ENCODE peak calls at places on chromosomes 2 and 18, in ten cellular contexts. Q is HTR-8/SVneo; Y is H9; W is tibial nerve; I is stimulated activated CD8-positive, alpha-beta memory T cell treated with anti-CD3 and anti-CD28 coated beads, Interleukin-12 subunit alpha, Interleukin-12 subunit beta, amount 100 ng/mL, for 4 hours; L is MV-4-11; B is NCI-H460; D is AG04450; A is GM04504; C is fibroblast of the aortic adventitia. S is an unnamed sample.

GRCh38 chr2:239732666-239733010 is 292.5 kb downstream of the NDUFA10 start:
- DNase-seq in D (no peak), L (no peak), Y (no peak), Q (no peak), W (no peak), B (no peak), A (no peak), I (no peak), C (no peak), S (no peak)

GRCh38 chr18:3036108-3036507 is 23.2 kb upstream of the LPIN2 start:
- DNase-seq in B (no peak), Y (no peak), L (no peak), A (no peak), C (no peak), W (no peak), D (no peak), Q (no peak), I (no peak), S (no peak)

GRCh38 chr2:95007822-95008221 is 17.7 kb upstream of the MAL start:
- DNase-seq in B (no peak), A (no peak), I (no peak), L (no peak), Y (no peak), C (no peak), Q (no peak), W (no peak), D (no peak), S (no peak)

GRCh38 chr2:119820275-119820674 is 60.6 kb downstream of the PTPN4 start:
- DNase-seq in D (no peak), L (no peak), Y (no peak), Q (peak; percentile 75), B (peak; percentile 12), W (no peak), C (peak; percentile 88), I (no peak), A (peak; percentile 76), S (peak; percentile 30)

GRCh38 chr2:239144713-239144999 is 256.2 kb downstream of the HDAC4 start:
- DNase-seq in W (no peak), D (no peak), Q (no peak), Y (no peak), A (no peak), C (no peak), B (no peak), L (no peak), I (no peak), S (no peak)

GRCh38 chr2:19575618-19576017 is 217.2 kb upstream of the OSR1 start:
- DNase-seq in Q (no peak), L (no peak), Y (no peak), D (no peak), C (peak; percentile 71), A (no peak), B (no peak), I (no peak), W (no peak), S (peak; percentile 63)

GRCh38 chr18:50847192-50847591 is 27.4 kb upstream of the MRO start:
- DNase-seq in C (peak; percentile 85), Y (no peak), L (no peak), Q (no peak), I (no peak), A (no peak), W (no peak), B (no peak), D (no peak), S (no peak)

GRCh38 chr2:187390891-187391290 is 57.2 kb downstream of the CALCRL start:
- DNase-seq in D (peak; percentile 32), W (no peak), A (peak; percentile 50), I (no peak), Y (no peak), B (peak; percentile 82), L (no peak), C (peak; percentile 77), Q (peak; percentile 14), S (peak; percentile 56)

GRCh38 chr18:58528011-58528367 is 100.9 kb downstream of the ALPK2 start:
- DNase-seq in B (no peak), A (no peak), L (no peak), C (peak; percentile 67), I (no peak), W (no peak), Q (no peak), D (no peak), Y (no peak), S (no peak)

GRCh38 chr18:49023938-49024341 is 73.2 kb upstream of the SMAD7 start:
- DNase-seq in W (no peak), L (no peak), A (no peak), Q (no peak), I (no peak), B (no peak), D (no peak), Y (peak; percentile 22), C (no peak), S (no peak)

GRCh38 chr2:84805250-84805917 is 75.5 kb downstream of the TRABD2A start:
- DNase-seq in L (no peak), D (no peak), Q (no peak), A (no peak), B (no peak), C (peak; percentile 51), Y (no peak), I (no peak), W (no peak), S (peak; percentile 41)

GRCh38 chr18:10748641-10749040 is 222.8 kb downstream of the NAPG start:
- DNase-seq in Q (no peak), A (no peak), D (no peak), I (no peak), Y (no peak), L (no peak), W (no peak), B (no peak), C (peak; percentile 53), S (peak; percentile 32)

GRCh38 chr2:130727286-130727924 is 1.5 kb upstream of the GPR148 start:
- DNase-seq in C (peak; percentile 62), B (peak; percentile 80), D (no peak), W (peak; percentile 50), Q (peak; percentile 48), A (peak; percentile 0), I (peak; percentile 71), Y (peak; percentile 96), L (peak; percentile 79), S (peak; percentile 69)

GRCh38 chr2:18540872-18541271 is 19.6 kb downstream of the RDH14 start:
- DNase-seq in L (no peak), Q (no peak), Y (no peak), W (no peak), C (no peak), B (no peak), A (no peak), I (no peak), D (no peak), S (no peak)

GRCh38 chr2:98551316-98551715 is 57.0 kb downstream of the COA5 start:
- DNase-seq in I (no peak), L (peak; percentile 66), Q (no peak), B (no peak), D (no peak), W (no peak), A (no peak), C (no peak), Y (no peak), S (no peak)

GRCh38 chr2:158600155-158600802 is 143.5 kb downstream of the PKP4 start:
- DNase-seq in I (no peak), D (peak; percentile 76), L (peak; percentile 78), W (no peak), C (peak; percentile 96), Q (peak; percentile 53), A (peak; percentile 82), B (peak; percentile 31), Y (no peak), S (peak; percentile 92)

GRCh38 chr2:171999125-171999524 is 628 bp upstream of the METAP1D start:
- DNase-seq in L (no peak), I (no peak), C (no peak), W (no peak), Q (no peak), Y (no peak), A (no peak), D (no peak), B (no peak), S (no peak)

S was measured in adipocyte.